ENCODE peak calls at places on chromosomes 11 and 22, in ten cellular contexts. P is esophagus muscularis mucosa, X is adrenal gland, R is A549, T is vagina, I is sigmoid colon, Z is uterus, K is stomach, A is transverse colon, H is K562. V is an unnamed sample.

GRCh38 chr11:126589492-126589803 is 234.0 kb downstream of the ST3GAL4 start:
- DNase-seq in K (no peak), A (no peak), R (no peak), I (no peak), X (no peak), T (no peak), Z (no peak), H (no peak), P (no peak), V (no peak)

GRCh38 chr11:34638897-34639296 is 18.0 kb downstream of the EHF start:
- DNase-seq in P (no peak), H (no peak), I (no peak), T (no peak), K (no peak), R (no peak), X (no peak), A (no peak), Z (no peak), V (no peak)

GRCh38 chr11:106305458-106305857 is 228.0 kb downstream of the AASDHPPT start:
- DNase-seq in R (no peak), Z (no peak), A (no peak), I (no peak), P (no peak), T (no peak), H (no peak), K (no peak), X (no peak), V (no peak)

GRCh38 chr11:46718155-46719019 is 626 bp upstream of the F2 start:
- DNase-seq in K (peak), T (no peak), R (peak), I (no peak), P (no peak), A (peak), X (no peak), H (no peak), Z (no peak), V (no peak)

GRCh38 chr22:46361861-46362220 is 26.3 kb downstream of the TRMU start:
- DNase-seq in T (no peak), Z (no peak), A (no peak), P (no peak), X (no peak), R (no peak), I (no peak), H (no peak), K (no peak), V (no peak)

GRCh38 chr11:12430351-12430750 is 53.0 kb downstream of the PARVA start:
- DNase-seq in P (peak), I (no peak), H (no peak), Z (no peak), T (no peak), X (no peak), R (no peak), K (no peak), A (no peak), V (no peak)

GRCh38 chr11:132137981-132138313 is 767.5 kb downstream of the NTM start:
- DNase-seq in K (no peak), Z (no peak), X (no peak), P (no peak), R (no peak), A (no peak), T (no peak), H (no peak), I (no peak), V (no peak)

GRCh38 chr22:30325724-30326703 is 727 bp downstream of the TBC1D10A start:
- DNase-seq in H (peak), T (no peak), K (peak), P (no peak), X (no peak), R (no peak), Z (no peak), A (peak), I (peak), V (no peak)

GRCh38 chr22:24331468-24332440 is 61.1 kb downstream of the SPECC1L start:
- DNase-seq in H (no peak), R (no peak), Z (no peak), A (no peak), P (no peak), I (no peak), K (no peak), T (no peak), X (no peak), V (no peak)

GRCh38 chr11:104946907-104947306 is 21.5 kb downstream of the CASP4 start:
- DNase-seq in A (no peak), P (no peak), T (no peak), X (no peak), K (no peak), Z (no peak), R (peak), I (no peak), H (no peak), V (no peak)

GRCh38 chr11:66417000-66417399 is 3.8 kb upstream of the NPAS4 start:
- DNase-seq in A (no peak), X (no peak), K (no peak), Z (no peak), T (no peak), I (no peak), P (no peak), H (no peak), R (no peak), V (no peak)

GRCh38 chr11:78397398-78397797 is 20.2 kb downstream of the GAB2 start:
- DNase-seq in X (no peak), A (no peak), I (no peak), K (no peak), T (no peak), R (no peak), P (no peak), Z (no peak), H (no peak), V (no peak)

GRCh38 chr11:10655931-10656576 is 37.5 kb downstream of the IRAG1 start:
- DNase-seq in P (no peak), Z (no peak), X (no peak), H (no peak), I (peak), T (no peak), A (no peak), R (no peak), K (no peak), V (no peak)

GRCh38 chr11:116193321-116194114 is 579.3 kb downstream of the BUD13 start:
- DNase-seq in X (peak), I (peak), K (peak), P (no peak), T (no peak), A (peak), R (peak), Z (peak), H (no peak), V (no peak)

GRCh38 chr11:9176550-9176949 is 85.2 kb upstream of the SCUBE2 start:
- DNase-seq in R (no peak), P (no peak), H (no peak), Z (no peak), K (no peak), T (no peak), I (no peak), A (no peak), X (no peak), V (no peak)

GRCh38 chr11:70812472-70812871 is 414.1 kb downstream of the CTTN start:
- DNase-seq in T (no peak), K (no peak), Z (no peak), R (no peak), H (no peak), P (no peak), A (no peak), I (no peak), X (no peak), V (no peak)

GRCh38 chr11:95682552-95682951 is 107.0 kb downstream of the FAM76B start:
- DNase-seq in R (no peak), T (no peak), H (no peak), X (no peak), P (no peak), A (no peak), Z (no peak), K (no peak), I (no peak), V (no peak)

GRCh38 chr11:112300094-112300786 is 39.6 kb upstream of the PLET1 start:
- DNase-seq in R (no peak), H (no peak), K (no peak), I (no peak), Z (no peak), P (no peak), T (no peak), A (no peak), X (no peak), V (no peak)

GRCh38 chr11:10666556-10666955 is 27.0 kb downstream of the IRAG1 start:
- DNase-seq in T (no peak), I (no peak), H (peak), Z (no peak), A (no peak), K (no peak), R (no peak), X (no peak), P (no peak), V (no peak)

GRCh38 chr11:8359521-8359920 is 95.8 kb upstream of the LMO1 start:
- DNase-seq in Z (no peak), I (no peak), R (no peak), T (no peak), H (no peak), X (no peak), P (no peak), K (no peak), A (no peak), V (no peak)

GRCh38 chr11:393219-394033 is 583 bp upstream of the PKP3 start:
- DNase-seq in I (no peak), T (no peak), H (peak), R (peak), P (no peak), K (peak), X (no peak), Z (no peak), A (peak), V (no peak)

GRCh38 chr11:17328856-17329490 is 22.6 kb upstream of the NCR3LG1 start:
- DNase-seq in Z (no peak), T (no peak), A (no peak), P (no peak), K (peak), I (no peak), R (no peak), X (no peak), H (no peak), V (no peak)

GRCh38 chr11:85844439-85845051 is 10.6 kb upstream of the CCDC83 start:
- DNase-seq in H (no peak), K (no peak), P (no peak), R (peak), X (no peak), T (no peak), Z (no peak), I (no peak), A (no peak), V (no peak)

GRCh38 chr11:70568504-70569172 is 170.3 kb downstream of the CTTN start:
- DNase-seq in R (no peak), Z (peak), I (no peak), H (peak), P (no peak), X (no peak), A (peak), T (no peak), K (no peak), V (no peak)

GRCh38 chr11:92556435-92556834 is 331.8 kb downstream of the FAT3 start:
- DNase-seq in K (no peak), H (no peak), P (no peak), A (no peak), I (no peak), Z (no peak), T (no peak), R (no peak), X (no peak), V (no peak)

GRCh38 chr11:6640036-6640984 is 15.3 kb downstream of the DCHS1 start:
- DNase-seq in K (no peak), H (no peak), A (no peak), X (no peak), T (no peak), R (no peak), Z (no peak), P (no peak), I (no peak), V (no peak)

GRCh38 chr11:112881461-112881860 is 79.8 kb upstream of the NCAM1 start:
- DNase-seq in X (peak), A (peak), I (peak), H (peak), Z (peak), R (peak), K (peak), P (no peak), T (no peak), V (no peak)

GRCh38 chr22:29305836-29306174 is 645 bp upstream of the GAS2L1 start:
- DNase-seq in I (no peak), K (no peak), Z (no peak), P (no peak), R (no peak), A (no peak), H (no peak), T (no peak), X (no peak), V (no peak)

GRCh38 chr11:58316142-58316541 is 42.7 kb downstream of the OR5B17 start:
- DNase-seq in H (no peak), T (no peak), P (no peak), Z (no peak), I (no peak), R (no peak), K (no peak), X (no peak), A (no peak), V (no peak)

GRCh38 chr11:119445850-119446249 is 22.9 kb upstream of the THY1 start:
- DNase-seq in H (no peak), R (no peak), A (no peak), P (peak), X (no peak), K (no peak), I (no peak), Z (no peak), T (no peak), V (no peak)

GRCh38 chr11:10866893-10867331 is 9.1 kb upstream of the ZBED5 start:
- DNase-seq in I (no peak), Z (no peak), A (no peak), P (no peak), K (no peak), T (no peak), H (no peak), X (no peak), R (no peak), V (no peak)

GRCh38 chr22:45099961-45100360 is 63.8 kb upstream of the NUP50 start:
- DNase-seq in P (no peak), R (no peak), A (no peak), I (no peak), T (no peak), Z (no peak), X (no peak), H (no peak), K (no peak), V (no peak)

GRCh38 chr22:35409783-35410662 is 10.1 kb downstream of the MCM5 start:
- DNase-seq in Z (no peak), A (peak), P (no peak), R (no peak), I (no peak), K (no peak), T (no peak), H (no peak), X (no peak), V (no peak)

GRCh38 chr11:64206457-64207246 is at the start of gene FERMT3:
- DNase-seq in H (peak), T (no peak), X (no peak), A (peak), K (peak), P (no peak), I (no peak), R (no peak), Z (no peak), V (peak)
- TF ChIP-seq POLR2A in H (peak), T (no peak), X (no peak), A (peak), K (no peak), P (no peak), I (no peak), R (no peak), Z (no peak), V (no peak)

DNA sequence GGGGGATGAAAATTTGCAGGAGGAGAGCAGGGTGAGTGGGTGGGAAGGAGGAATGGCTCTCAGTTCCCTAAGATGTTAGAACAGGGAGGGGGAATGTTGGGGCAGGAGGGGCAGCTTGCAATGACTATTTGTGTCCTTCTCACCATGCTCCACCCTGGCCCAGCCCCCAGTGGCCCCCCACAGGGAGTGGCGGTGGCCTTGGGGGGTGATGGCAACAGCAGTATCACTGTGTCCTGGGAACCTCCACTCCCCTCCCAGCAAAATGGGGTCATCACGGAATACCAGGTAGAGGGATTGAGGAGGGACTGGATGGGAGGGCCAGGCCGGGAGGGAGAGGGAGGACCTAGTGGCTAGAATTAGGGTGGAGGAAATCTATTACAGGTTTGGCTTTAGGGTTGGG is 10.2 kb downstream of the ROBO3 start:
- DNase-seq in R (no peak), H (no peak), I (peak), A (no peak), Z (no peak), X (no peak), T (no peak), K (no peak), P (no peak), V (peak)
- H3K4me3 ChIP-seq in R (peak), H (no peak), I (no peak), A (peak), Z (peak), X (no peak), T (peak), K (peak), P (peak), V (no peak)

DNA sequence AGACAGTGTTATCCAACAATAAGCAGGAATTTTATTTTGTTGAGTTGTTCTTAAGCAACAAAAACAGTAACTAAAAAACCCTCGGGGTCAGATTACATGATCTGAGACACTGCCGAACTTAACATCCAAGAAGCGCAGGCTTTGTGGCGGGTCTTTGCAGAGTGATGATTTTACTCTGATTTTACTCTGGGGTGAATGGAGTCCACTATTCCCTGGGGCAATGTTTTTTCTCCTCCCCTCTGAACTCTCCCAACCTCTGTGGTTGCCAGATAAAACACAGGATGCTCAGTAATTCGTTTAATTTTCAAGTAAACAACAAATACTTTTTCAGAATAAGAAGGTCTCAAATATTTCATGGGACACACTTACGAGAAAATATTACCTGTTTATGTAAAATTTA is 450.1 kb upstream of the B3GAT1 start:
- DNase-seq in R (no peak), K (no peak), H (no peak), X (no peak), I (no peak), T (no peak), Z (no peak), A (no peak), P (no peak), V (no peak)
- TF ChIP-seq POLR2A in R (no peak), K (no peak), H (no peak), X (no peak), I (no peak), T (no peak), Z (no peak), A (no peak), P (no peak), V (no peak)

DNA sequence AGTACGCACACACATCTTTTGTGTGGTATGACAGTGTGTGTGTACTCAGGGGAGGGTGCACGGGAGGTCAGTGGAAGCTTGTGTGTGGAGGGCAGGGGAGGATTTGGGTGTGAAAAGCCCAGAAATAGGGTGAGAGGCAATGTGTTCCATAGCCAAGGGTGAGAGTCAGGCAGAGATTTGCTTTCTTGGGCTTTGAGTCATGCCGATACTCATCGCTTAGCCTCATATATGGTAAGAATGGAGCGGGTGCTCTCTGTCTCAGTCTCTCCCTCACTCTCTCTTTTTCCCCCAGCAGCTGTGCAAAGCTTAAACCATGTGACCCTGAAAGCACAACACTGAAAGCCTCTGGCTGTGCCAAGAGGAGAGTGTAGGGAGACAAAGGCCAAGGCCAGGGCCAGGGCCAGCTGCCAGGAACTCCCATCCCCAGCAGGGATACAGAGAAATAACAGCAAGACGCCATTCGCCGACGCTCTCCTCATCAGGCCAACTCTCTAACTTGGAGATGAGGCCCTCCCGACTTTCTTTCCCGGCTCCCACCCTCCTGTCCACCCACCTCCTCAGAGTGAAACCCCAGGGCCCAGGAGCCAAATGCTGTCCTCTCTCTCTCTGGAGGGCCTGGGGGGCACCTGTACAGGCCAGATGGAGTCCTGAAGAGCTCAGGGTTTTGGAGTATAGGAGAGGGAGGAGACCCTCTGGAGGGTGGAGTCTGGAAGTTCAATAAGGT is 20.3 kb upstream of the MICAL3 start:
- DNase-seq in I (no peak), K (peak), R (no peak), T (no peak), A (no peak), P (no peak), H (no peak), X (peak), Z (peak), V (no peak)
- H3K4me3 ChIP-seq in I (no peak), K (no peak), R (no peak), T (no peak), A (no peak), P (no peak), H (no peak), X (no peak), Z (no peak), V (no peak)

DNA sequence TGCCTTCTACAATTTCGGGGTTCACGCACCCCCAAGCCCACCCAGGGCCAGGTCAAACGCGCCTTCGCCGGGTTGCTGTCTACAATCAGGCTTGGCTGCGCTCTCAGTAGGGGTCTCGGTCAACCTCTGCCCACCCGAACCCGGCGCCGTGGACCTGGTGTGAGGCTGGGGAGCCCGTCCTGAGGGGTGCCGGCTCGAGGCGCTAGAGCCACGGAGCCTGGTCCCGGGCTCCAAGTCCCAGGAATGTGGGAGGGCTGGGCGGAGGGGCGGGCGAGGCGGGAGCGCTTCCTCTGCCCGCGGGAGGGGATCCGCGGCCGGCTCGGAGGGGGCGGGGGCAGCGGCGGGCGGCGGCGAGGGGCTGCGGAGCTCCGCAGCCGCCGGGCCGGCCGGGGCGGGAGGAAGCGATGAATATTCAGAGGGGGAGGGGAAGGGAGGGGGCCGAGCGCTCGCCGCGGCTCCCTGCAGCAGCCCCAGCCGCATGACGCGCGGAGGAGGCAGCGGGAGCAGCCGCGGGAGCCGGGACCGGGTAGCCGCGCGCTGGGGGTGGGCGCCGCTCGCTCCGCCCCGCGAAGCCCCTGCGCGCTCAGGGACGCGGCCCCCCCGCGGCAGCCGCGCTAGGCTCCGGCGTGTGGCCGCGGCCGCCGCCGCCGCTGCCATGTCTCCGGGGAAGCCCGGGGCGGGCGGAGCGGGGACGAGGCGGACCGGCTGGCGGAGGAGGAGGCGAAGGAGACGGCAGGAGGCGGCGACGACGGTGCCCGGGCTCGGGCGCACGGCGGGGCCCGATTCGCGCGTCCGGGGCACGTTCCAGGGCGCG is at the start of gene PTPRJ:
- DNase-seq in X (peak), P (no peak), I (peak), A (peak), K (peak), Z (peak), H (peak), T (no peak), R (peak), V (peak)
- TF ChIP-seq POLR2A in X (no peak), P (no peak), I (no peak), A (no peak), K (no peak), Z (peak), H (no peak), T (no peak), R (peak), V (no peak)